ENCODE peak calls at places on chromosome 17, in five cellular contexts. G, K, D, O and C are unnamed samples.

GRCh38 chr17:34445145-34445544 is 82.1 kb upstream of the CCL1 start:
- DNase-seq in G (no peak), K (no peak), D (no peak), O (no peak), C (no peak)

GRCh38 chr17:45374501-45374900 is 57.7 kb upstream of the MAP3K14 start:
- DNase-seq in G (no peak), K (no peak), D (no peak), O (no peak), C (no peak)

GRCh38 chr17:28038802-28039600 is 3.5 kb upstream of the NLK start:
- DNase-seq in G (no peak), K (no peak), D (no peak), O (no peak), C (no peak)

GRCh38 chr17:35376245-35376644 is 2.8 kb upstream of the SLFN11 start:
- DNase-seq in G (no peak), K (no peak), D (no peak), O (no peak), C (no peak)

GRCh38 chr17:5825717-5826330 is 241.5 kb upstream of the NLRP1 start:
- DNase-seq in G (no peak), K (no peak), D (no peak), O (no peak), C (no peak)

GRCh38 chr17:70208825-70209555 is 39.7 kb downstream of the KCNJ2 start:
- DNase-seq in G (no peak), K (no peak), D (no peak), O (peak; percentile 12), C (no peak)

GRCh38 chr17:7237761-7238417 is 1.4 kb downstream of the PHF23 start:
- DNase-seq in G (peak; percentile 97), K (peak; percentile 62), D (peak; percentile 85), O (peak; percentile 91), C (no peak)

GRCh38 chr17:5893741-5894140 is 176.4 kb upstream of the WSCD1 start:
- DNase-seq in G (no peak), K (no peak), D (no peak), O (no peak), C (no peak)

GRCh38 chr17:70775667-70776066 is 606.3 kb downstream of the KCNJ2 start:
- DNase-seq in G (no peak), K (no peak), D (no peak), O (no peak), C (no peak)

GRCh38 chr17:45138911-45139532 is 3.5 kb downstream of the ACBD4 start:
- DNase-seq in G (no peak), K (no peak), D (no peak), O (no peak), C (no peak)

GRCh38 chr17:60525624-60526514 is at the start of gene APPBP2:
- DNase-seq in G (peak; percentile 97), K (peak; percentile 90), D (peak; percentile 89), O (peak; percentile 88), C (peak; percentile 97)
- TF ChIP-seq POLR2AphosphoS5 in G (peak; percentile 91), K (peak; percentile 49), D (peak; percentile 95), O (peak; percentile 92), C (peak; percentile 97)

DNA sequence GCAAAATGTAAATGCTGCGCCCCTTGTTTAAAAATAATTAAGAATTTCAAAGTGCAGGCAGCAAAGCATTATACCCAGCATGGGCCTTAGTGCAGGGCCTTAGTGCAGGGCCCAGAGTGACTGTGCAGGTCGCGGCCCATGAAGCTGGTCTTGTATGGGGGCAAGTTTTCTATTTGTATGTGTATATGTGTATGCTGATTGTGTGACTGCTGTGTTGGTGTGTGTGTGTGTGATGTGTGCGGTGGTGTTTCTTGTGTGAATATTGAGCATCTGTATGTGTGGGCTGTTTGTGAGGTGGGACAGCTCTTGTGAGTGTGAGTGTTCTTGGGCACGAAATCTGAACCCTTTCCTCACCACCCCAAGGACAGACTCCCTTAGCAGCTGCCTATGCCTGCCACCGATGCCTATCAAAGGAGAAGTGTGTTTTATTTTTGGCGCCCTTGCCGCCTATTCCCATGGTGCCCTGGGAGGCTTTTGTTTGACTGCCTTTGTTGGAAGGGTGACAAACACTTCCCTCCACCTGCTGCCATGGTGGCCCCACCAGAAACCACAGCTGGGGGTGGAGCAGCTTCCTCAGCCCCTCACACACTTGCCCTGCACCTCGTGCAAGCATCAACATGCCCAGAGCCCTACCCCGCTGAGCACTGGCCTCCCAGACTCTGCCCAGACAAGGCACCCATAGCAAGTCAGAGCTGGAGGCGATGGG is 18.0 kb downstream of the CCR7 start:
- DNase-seq in G (no peak), K (no peak), D (peak; percentile 19), O (peak; percentile 13), C (peak; percentile 68)
- H3K4me1 ChIP-seq in G (peaks cover 63% of the 10 kb centered on the region), K (peaks cover 9% of the 10 kb centered on the region), D (peaks cover 66% of the 10 kb centered on the region), O (peaks cover 33% of the 10 kb centered on the region), C (peaks cover 64% of the 10 kb centered on the region)

GRCh38 chr17:50667259-50668024 is 32.8 kb downstream of the ABCC3 start:
- DNase-seq in G (no peak), K (no peak), D (no peak), O (no peak), C (no peak)
- TF ChIP-seq EP300 in G (no peak), K (no peak), D (no peak), O (no peak), C (no peak)

GRCh38 chr17:57135748-57136342 is 50.8 kb downstream of the AKAP1 start:
- DNase-seq in G (peak; percentile 23), K (no peak), D (no peak), O (no peak), C (no peak)
- TF ChIP-seq POLR2AphosphoS5 in G (no peak), K (no peak), D (no peak), O (no peak), C (no peak)

GRCh38 chr17:68657166-68657940 is 56.2 kb upstream of the FAM20A start:
- DNase-seq in G (no peak), K (no peak), D (no peak), O (no peak), C (no peak)
- H3K4me1 ChIP-seq in G (no peaks in the 10 kb centered on the region), K (no peaks in the 10 kb centered on the region), D (peaks cover 7% of the 10 kb centered on the region), O (no peaks in the 10 kb centered on the region), C (no peaks in the 10 kb centered on the region)

GRCh38 chr17:68937890-68938514 is 17.2 kb downstream of the ABCA8 start:
- DNase-seq in G (no peak), K (no peak), D (no peak), O (no peak), C (no peak)

GRCh38 chr17:68942389-68942788 is 12.8 kb downstream of the ABCA8 start:
- DNase-seq in G (no peak), K (no peak), D (no peak), O (no peak), C (no peak)

GRCh38 chr17:68944435-68945035 is 10.7 kb downstream of the ABCA8 start:
- DNase-seq in G (no peak), K (no peak), D (no peak), O (no peak), C (no peak)

GRCh38 chr17:68943123-68943811 is 11.9 kb downstream of the ABCA8 start:
- DNase-seq in G (no peak), K (no peak), D (no peak), O (no peak), C (no peak)

DNA sequence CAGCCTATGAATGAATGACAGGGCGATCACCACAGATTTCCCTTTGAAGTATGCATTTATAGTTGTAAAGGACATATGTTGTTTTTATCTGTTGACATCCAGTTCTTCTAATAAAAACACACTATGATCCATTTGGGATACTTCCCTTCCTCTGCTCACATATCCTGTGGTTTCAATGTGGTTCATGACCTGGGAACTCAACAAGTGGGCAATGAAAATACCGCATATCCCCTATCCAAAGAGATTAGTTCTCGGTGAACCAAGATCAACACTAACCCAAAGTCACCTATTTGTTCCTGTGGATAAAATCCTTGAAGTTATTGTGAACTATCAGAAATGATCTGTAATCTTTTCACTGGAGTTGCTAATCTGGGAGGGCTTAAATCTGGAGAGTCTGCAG is 16.0 kb downstream of the ABCA8 start:
- DNase-seq in G (no peak), K (no peak), D (no peak), O (no peak), C (no peak)
- TF ChIP-seq EP300 in G (no peak), K (no peak), D (no peak), O (no peak), C (no peak)

DNA sequence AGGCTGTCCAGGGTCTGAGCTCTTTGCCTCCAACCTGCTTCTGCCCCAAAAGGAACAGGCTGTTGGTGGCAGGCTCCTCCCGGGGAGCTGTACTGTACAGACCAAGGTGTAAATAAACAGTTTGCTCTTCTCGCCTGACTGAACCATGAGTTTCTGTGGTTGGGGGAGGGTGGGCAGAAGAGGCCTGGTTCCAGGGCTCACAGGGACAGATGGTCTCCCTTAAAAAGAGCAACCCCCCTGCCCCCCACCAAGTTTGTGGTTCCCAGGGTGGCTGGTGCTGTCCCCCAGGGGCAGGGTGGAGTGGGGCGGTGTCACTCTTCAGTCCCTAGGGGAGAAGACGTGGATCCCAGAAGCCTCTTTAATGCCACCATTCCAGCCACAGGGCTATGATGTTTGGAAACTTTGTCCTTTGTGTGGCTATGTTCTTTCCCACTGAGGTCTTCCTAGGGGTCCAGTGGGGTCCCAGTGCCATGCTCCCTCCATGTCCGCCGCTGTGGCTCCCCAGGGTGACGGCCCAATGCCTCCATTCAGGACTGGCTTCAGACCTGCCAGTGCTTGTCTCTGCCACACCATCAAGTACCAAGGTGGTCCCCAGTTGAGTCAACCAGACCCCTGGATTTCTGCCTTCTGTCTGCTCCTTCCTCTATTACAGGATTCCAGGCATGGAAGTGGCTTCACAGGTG is 146.7 kb downstream of the RAB11FIP4 start:
- DNase-seq in G (no peak), K (no peak), D (no peak), O (peak; percentile 66), C (no peak)
- TF ChIP-seq POLR2AphosphoS5 in G (no peak), K (no peak), D (no peak), O (no peak), C (no peak)

DNA sequence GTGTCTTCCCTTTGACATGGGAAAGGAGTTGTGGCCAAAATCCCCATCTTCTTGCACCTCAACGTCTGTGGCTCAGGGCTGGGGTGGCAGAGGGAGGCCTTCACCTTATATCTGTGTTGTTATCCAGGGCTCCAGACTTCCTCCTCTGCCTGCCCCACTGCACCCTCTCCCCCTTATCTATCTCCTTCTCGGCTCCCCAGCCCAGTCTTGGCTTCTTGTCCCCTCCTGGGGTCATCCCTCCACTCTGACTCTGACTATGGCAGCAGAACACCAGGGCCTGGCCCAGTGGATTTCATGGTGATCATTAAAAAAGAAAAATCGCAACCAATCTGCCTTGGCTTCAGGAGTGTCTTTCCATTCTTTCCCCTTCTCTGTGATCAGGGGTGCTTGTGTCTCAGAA is 906 bp upstream of the MRM1 start:
- DNase-seq in G (no peak), K (no peak), D (no peak), O (no peak), C (no peak)
- H3K4me1 ChIP-seq in G (peaks cover 23% of the 10 kb centered on the region), K (peaks cover 61% of the 10 kb centered on the region), D (peaks cover 36% of the 10 kb centered on the region), O (peaks cover 10% of the 10 kb centered on the region), C (peaks cover 31% of the 10 kb centered on the region)

GRCh38 chr17:80453126-80453979 is 23.1 kb downstream of the NPTX1 start:
- DNase-seq in G (no peak), K (no peak), D (no peak), O (no peak), C (no peak)

GRCh38 chr17:80455784-80456183 is 20.6 kb downstream of the NPTX1 start:
- DNase-seq in G (no peak), K (no peak), D (no peak), O (no peak), C (no peak)

GRCh38 chr17:80453980-80454556 is 22.3 kb downstream of the NPTX1 start:
- DNase-seq in G (peak; percentile 69), K (no peak), D (no peak), O (no peak), C (no peak)

GRCh38 chr17:80455328-80455710 is 21.1 kb downstream of the NPTX1 start:
- DNase-seq in G (no peak), K (no peak), D (peak; percentile 48), O (peak; percentile 58), C (no peak)

GRCh38 chr17:80454557-80455327 is 21.7 kb downstream of the NPTX1 start:
- DNase-seq in G (peak; percentile 99), K (peak; percentile 96), D (peak; percentile 97), O (peak; percentile 97), C (peak; percentile 98)
- TF ChIP-seq EP300 in G (no peak), K (no peak), D (no peak), O (no peak), C (no peak)